ENCODE peak calls at places on chromosome 19, in seven cellular contexts. D, A, H, M, W, L and P are unnamed samples.

GRCh38 chr19:10158071-10158470 is 36.7 kb downstream of the DNMT1 start:
- DNase-seq in M (no peak), W (no peak), D (no peak), A (no peak), L (no peak), H (no peak), P (no peak)

GRCh38 chr19:2353159-2353894 is 6.7 kb upstream of the TMPRSS9 start:
- DNase-seq in W (no peak), L (no peak), M (no peak), D (no peak), H (no peak), A (no peak), P (no peak)

GRCh38 chr19:8363803-8364771 is at the start of gene ANGPTL4:
- DNase-seq in H (peak; percentile 73), A (peak; percentile 70), L (peak; percentile 75), D (peak; percentile 69), M (peak; percentile 55), W (peak; percentile 78), P (peak; percentile 69)

GRCh38 chr19:1651548-1652394 is 644 bp downstream of the TCF3 start:
- DNase-seq in A (peak; percentile 56), D (peak; percentile 14), H (peak; percentile 76), M (peak; percentile 23), W (peak; percentile 44), L (no peak), P (peak; percentile 89)

GRCh38 chr19:51418707-51419106 is 1.3 kb upstream of the SIGLEC10 start:
- DNase-seq in H (no peak), A (no peak), D (no peak), L (no peak), W (no peak), M (no peak), P (no peak)

GRCh38 chr19:15187026-15188007 is 13.5 kb downstream of the NOTCH3 start:
- DNase-seq in W (no peak), D (no peak), L (no peak), M (no peak), A (no peak), H (peak; percentile 29), P (no peak)

GRCh38 chr19:50206191-50206590 is 2.8 kb downstream of the MYH14 start:
- DNase-seq in L (no peak), M (no peak), H (no peak), D (no peak), A (no peak), W (no peak), P (no peak)

GRCh38 chr19:12872255-12872654 is 9.0 kb downstream of the DNASE2 start:
- DNase-seq in W (no peak), A (no peak), H (peak; percentile 34), M (no peak), L (no peak), D (no peak), P (no peak)

GRCh38 chr19:54364775-54365257 is at the start of gene LAIR1:
- DNase-seq in A (peak; percentile 59), D (no peak), M (no peak), W (peak; percentile 15), L (no peak), H (no peak), P (peak; percentile 93)

GRCh38 chr19:53983457-53984289 is 7.8 kb upstream of the CACNG6 start:
- DNase-seq in A (no peak), D (no peak), M (no peak), H (no peak), L (no peak), W (no peak), P (no peak)

GRCh38 chr19:5891938-5892771 is 11.4 kb downstream of the NDUFA11 start:
- DNase-seq in A (peak; percentile 45), D (peak; percentile 33), M (peak; percentile 35), L (no peak), H (peak; percentile 37), W (no peak), P (no peak)

GRCh38 chr19:4084547-4084877 is 17.8 kb upstream of the ZBTB7A start:
- DNase-seq in D (no peak), W (no peak), L (no peak), A (no peak), H (no peak), M (no peak), P (no peak)

GRCh38 chr19:35206855-35207254 is 21.7 kb downstream of the FAM187B start:
- DNase-seq in D (no peak), W (no peak), A (no peak), L (no peak), M (no peak), H (no peak), P (no peak)

GRCh38 chr19:27822336-27822735 is 1390.6 kb downstream of the UQCRFS1 start:
- DNase-seq in M (no peak), H (no peak), D (no peak), W (no peak), L (no peak), A (no peak), P (no peak)

GRCh38 chr19:7932930-7933300 is 7.0 kb upstream of the CTXN1 start:
- DNase-seq in D (no peak), M (no peak), W (no peak), H (no peak), A (no peak), L (no peak), P (no peak)

GRCh38 chr19:39142655-39143054 is 17.1 kb downstream of the PAK4 start:
- DNase-seq in A (no peak), W (no peak), L (no peak), M (no peak), H (no peak), D (no peak), P (no peak)

GRCh38 chr19:10637894-10638293 is 12.5 kb downstream of the SLC44A2 start:
- DNase-seq in M (no peak), W (no peak), L (no peak), D (no peak), A (no peak), H (no peak), P (no peak)

GRCh38 chr19:19304186-19304975 is 15.9 kb downstream of the SUGP1 start:
- DNase-seq in D (no peak), M (no peak), L (no peak), W (peak; percentile 59), A (no peak), H (no peak), P (no peak)

GRCh38 chr19:37654525-37654832 is 786 bp downstream of the ZFP30 start:
- DNase-seq in W (no peak), D (peak; percentile 49), H (no peak), L (no peak), M (peak; percentile 26), A (no peak), P (no peak)

GRCh38 chr19:11421607-11422098 is 2.5 kb upstream of the RGL3 start:
- DNase-seq in H (peak; percentile 55), M (no peak), A (peak; percentile 22), D (no peak), W (peak; percentile 38), L (no peak), P (peak; percentile 85)

GRCh38 chr19:38144667-38145066 is 79.4 kb downstream of the DPF1 start:
- DNase-seq in L (no peak), D (no peak), A (no peak), W (no peak), M (no peak), H (no peak), P (no peak)

GRCh38 chr19:10021446-10021845 is 8.2 kb downstream of the RDH8 start:
- DNase-seq in D (no peak), M (no peak), W (no peak), L (no peak), H (no peak), A (no peak), P (no peak)

GRCh38 chr19:21463449-21464105 is 41.8 kb upstream of the ZNF429 start:
- DNase-seq in D (no peak), A (peak; percentile 82), W (peak; percentile 29), H (no peak), M (no peak), L (peak; percentile 63), P (peak; percentile 74)

GRCh38 chr19:30362156-30362754 is 9.9 kb upstream of the ZNF536 start:
- DNase-seq in W (no peak), M (no peak), H (no peak), L (no peak), D (no peak), A (no peak), P (no peak)

GRCh38 chr19:31118292-31118925 is 230.8 kb downstream of the TSHZ3 start:
- DNase-seq in H (no peak), M (no peak), W (peak; percentile 18), D (no peak), L (no peak), A (peak; percentile 14), P (no peak)

GRCh38 chr19:35533201-35533821 is at the start of gene GAPDHS:
- DNase-seq in D (no peak), W (no peak), M (peak; percentile 43), L (no peak), H (no peak), A (no peak), P (no peak)

GRCh38 chr19:17215125-17215971 is at the start of gene USE1:
- DNase-seq in W (peak; percentile 91), A (peak; percentile 94), D (peak; percentile 76), H (peak; percentile 95), M (peak; percentile 86), L (peak; percentile 91), P (peak; percentile 97)
- TF ChIP-seq POLR2A in W (peak; percentile 55), A (peak; percentile 88), D (peak; percentile 66), H (peak; percentile 91), M (peak; percentile 89), L (peak; percentile 63), P (peak; percentile 41)

GRCh38 chr19:29309637-29310036 is 96.7 kb upstream of the UQCRFS1 start:
- DNase-seq in A (no peak), H (no peak), L (no peak), M (no peak), D (no peak), W (no peak), P (no peak)
- TF ChIP-seq POLR2A in A (no peak), H (no peak), L (no peak), M (no peak), D (no peak), W (no peak), P (no peak)

GRCh38 chr19:40663712-40664692 is 26.4 kb downstream of the NUMBL start:
- DNase-seq in D (peak; percentile 66), A (peak; percentile 27), L (no peak), H (peak; percentile 41), M (peak; percentile 50), W (peak; percentile 33), P (peak; percentile 70)
- TF ChIP-seq POLR2A in D (no peak), A (peak; percentile 4), L (no peak), H (peak; percentile 42), M (peak; percentile 20), W (no peak), P (no peak)

GRCh38 chr19:49119411-49120324 is at the start of gene PPFIA3:
- DNase-seq in D (no peak), L (peak; percentile 61), M (peak; percentile 54), H (no peak), W (peak; percentile 71), A (peak; percentile 87), P (peak; percentile 89)

GRCh38 chr19:49117677-49118564 is 1.0 kb downstream of the C19orf73 start:
- DNase-seq in A (no peak), W (peak; percentile 44), D (no peak), M (no peak), H (no peak), L (no peak), P (no peak)

GRCh38 chr19:49120325-49120683 is 960 bp downstream of the PPFIA3 start:
- DNase-seq in L (no peak), W (no peak), D (no peak), H (no peak), M (no peak), A (no peak), P (no peak)

GRCh38 chr19:49120868-49121267 is 1.5 kb downstream of the PPFIA3 start:
- DNase-seq in M (no peak), H (no peak), D (no peak), L (no peak), A (no peak), W (no peak), P (no peak)

GRCh38 chr19:49118565-49119410 is at the start of gene C19orf73:
- DNase-seq in L (peak; percentile 94), W (peak; percentile 96), D (peak; percentile 94), A (peak; percentile 96), M (peak; percentile 91), H (peak; percentile 96), P (peak; percentile 97)
- TF ChIP-seq POLR2A in L (peak; percentile 63), W (peak; percentile 61), D (peak; percentile 64), A (peak; percentile 72), M (peak; percentile 50), H (peak; percentile 76), P (peak; percentile 65)